ENCODE peak calls at places on chromosomes 7 and 10, in four cellular contexts. U is T-helper 2 cell; M is fibroblast of lung; D is effector CD4-positive, alpha-beta T cell. C is an unnamed sample.

GRCh38 chr7:157150825-157151412 is 12.2 kb downstream of the UBE3C start:
- DNase-seq in U (no peak), M (peak; percentile 43), D (no peak), C (peak; percentile 84)

GRCh38 chr7:129160161-129160911 is 15.8 kb downstream of the TSPAN33 start:
- DNase-seq in U (no peak), M (no peak), D (no peak), C (no peak)

GRCh38 chr7:151861881-151862280 is 15.0 kb downstream of the PRKAG2 start:
- DNase-seq in U (no peak), M (no peak), D (no peak), C (no peak)

GRCh38 chr10:102712089-102712488 is 2.1 kb downstream of the ARL3 start:
- DNase-seq in U (no peak), M (no peak), D (no peak), C (no peak)

GRCh38 chr7:41438919-41439882 is 263.7 kb downstream of the INHBA start:
- DNase-seq in U (no peak), M (no peak), D (no peak), C (peak; percentile 40)

GRCh38 chr7:105473163-105473562 is 48.9 kb downstream of the PUS7 start:
- DNase-seq in U (no peak), M (peak; percentile 90), D (no peak), C (peak; percentile 92)

GRCh38 chr10:36173364-36173763 is 531.3 kb upstream of the FZD8 start:
- DNase-seq in U (no peak), M (no peak), D (no peak), C (no peak)

GRCh38 chr7:38070718-38071117 is 107.3 kb upstream of the STARD3NL start:
- DNase-seq in U (no peak), M (no peak), D (no peak), C (peak; percentile 14)

GRCh38 chr7:22859676-22860290 is 37.1 kb upstream of the TOMM7 start:
- DNase-seq in U (no peak), M (no peak), D (no peak), C (peak; percentile 72)

GRCh38 chr7:142685877-142686508 is 63.3 kb upstream of the PRSS1 start:
- DNase-seq in U (no peak), M (no peak), D (no peak), C (no peak)

GRCh38 chr7:16743207-16743606 is 10.3 kb upstream of the TSPAN13 start:
- DNase-seq in U (no peak), M (peak; percentile 78), D (no peak), C (peak; percentile 5)

GRCh38 chr10:9254353-9254752 is 1199.9 kb downstream of the GATA3 start:
- DNase-seq in U (no peak), M (peak; percentile 76), D (no peak), C (peak; percentile 71)

GRCh38 chr7:4519819-4520520 is 162.1 kb upstream of the FOXK1 start:
- DNase-seq in U (no peak), M (no peak), D (no peak), C (no peak)

GRCh38 chr7:39851466-39852045 is 98.5 kb upstream of the CDK13 start:
- DNase-seq in U (no peak), M (no peak), D (no peak), C (no peak)

GRCh38 chr7:117673367-117673766 is 193.5 kb downstream of the CFTR start:
- DNase-seq in U (no peak), M (peak; percentile 28), D (no peak), C (no peak)

GRCh38 chr10:53957401-53957800 is 843.6 kb downstream of the PCDH15 start:
- DNase-seq in U (no peak), M (peak; percentile 6), D (no peak), C (no peak)

GRCh38 chr7:22784346-22784745 is 38.3 kb downstream of the TOMM7 start:
- DNase-seq in U (no peak), M (no peak), D (no peak), C (no peak)

GRCh38 chr10:124142960-124143359 is 49.6 kb upstream of the CHST15 start:
- DNase-seq in U (no peak), M (no peak), D (no peak), C (no peak)

GRCh38 chr7:8702807-8703206 is 269.4 kb downstream of the NXPH1 start:
- DNase-seq in U (no peak), M (no peak), D (no peak), C (no peak)

GRCh38 chr10:105139363-105139762 is 498.3 kb downstream of the SORCS3 start:
- DNase-seq in U (no peak), M (no peak), D (no peak), C (no peak)

GRCh38 chr10:95303535-95303934 is 12.7 kb upstream of the PDLIM1 start:
- DNase-seq in U (no peak), M (no peak), D (no peak), C (no peak)

GRCh38 chr7:28414453-28414852 is 2.1 kb downstream of the CREB5 start:
- DNase-seq in U (no peak), M (no peak), D (no peak), C (no peak)

GRCh38 chr7:80719261-80719660 is 80.8 kb downstream of the CD36 start:
- DNase-seq in U (no peak), M (peak; percentile 14), D (no peak), C (peak; percentile 68)

GRCh38 chr10:91313761-91314520 is 93.5 kb downstream of the PCGF5 start:
- DNase-seq in U (no peak), M (peak; percentile 73), D (no peak), C (peak; percentile 84)

GRCh38 chr10:34916368-34916767 is 101.3 kb upstream of the PARD3 start:
- DNase-seq in U (no peak), M (peak; percentile 86), D (no peak), C (peak; percentile 64)

GRCh38 chr7:22549667-22550513 is 49.9 kb upstream of the STEAP1B start:
- DNase-seq in U (no peak), M (no peak), D (peak; percentile 26), C (no peak)

GRCh38 chr7:121798896-121799295 is 74.1 kb upstream of the PTPRZ1 start:
- DNase-seq in U (no peak), M (no peak), D (no peak), C (no peak)

GRCh38 chr7:8000315-8000941 is 31.8 kb downstream of the GLCCI1 start:
- DNase-seq in U (no peak), M (no peak), D (no peak), C (no peak)

GRCh38 chr7:96093435-96093834 is 228.5 kb downstream of the SLC25A13 start:
- DNase-seq in U (no peak), M (peak; percentile 73), D (no peak), C (peak; percentile 70)

GRCh38 chr10:493391-494148 is 195.9 kb downstream of the DIP2C start:
- DNase-seq in U (no peak), M (no peak), D (no peak), C (no peak)